ENCODE peak calls at places on chromosomes 16 and 17, in eight cellular contexts. I is activated naive CD4-positive, alpha-beta T cell; C is neuronal stem cell; W is mucosa of gallbladder; U is Peyer's patch; F is CD4-positive, alpha-beta memory T cell; R is nucleus accumbens; K is activated gamma-delta T cell treated with Interleukin-2 at 50 U/mL for 16 hours. V is an unnamed sample.

GRCh38 chr16:29820271-29820701 is at the start of gene MVP:
- DNase-seq in I (no peak), C (no peak), W (peak), U (peak), F (peak), R (no peak), K (peak), V (peak)

GRCh38 chr17:34146440-34147043 is 108.5 kb upstream of the CCL2 start:
- DNase-seq in I (no peak), C (peak), W (peak), U (peak), F (peak), R (peak), K (peak), V (no peak)

GRCh38 chr16:324451-325334 is 27.8 kb downstream of the AXIN1 start:
- DNase-seq in I (no peak), C (no peak), W (peak), U (peak), F (peak), R (no peak), K (peak), V (no peak)

GRCh38 chr17:82947051-82947991 is 107.5 kb upstream of the ZNF750 start:
- DNase-seq in I (no peak), C (no peak), W (no peak), U (peak), F (no peak), R (no peak), K (no peak), V (no peak)

GRCh38 chr17:1976000-1976682 is 49.0 kb downstream of the RTN4RL1 start:
- DNase-seq in I (no peak), C (no peak), W (no peak), U (no peak), F (peak), R (no peak), K (no peak), V (no peak)

GRCh38 chr17:70084476-70084875 is 9.5 kb downstream of the KCNJ16 start:
- DNase-seq in I (no peak), C (no peak), W (no peak), U (no peak), F (no peak), R (no peak), K (no peak), V (no peak)

GRCh38 chr17:42101513-42102292 is 3.4 kb upstream of the ZNF385C start:
- DNase-seq in I (peak), C (peak), W (peak), U (peak), F (peak), R (peak), K (peak), V (peak)

GRCh38 chr17:42311240-42312034 is 23.1 kb downstream of the STAT5A start:
- DNase-seq in I (no peak), C (no peak), W (peak), U (peak), F (no peak), R (peak), K (no peak), V (no peak)

GRCh38 chr17:31266042-31266441 is 31.0 kb downstream of the OMG start:
- DNase-seq in I (no peak), C (no peak), W (no peak), U (no peak), F (peak), R (no peak), K (no peak), V (no peak)

GRCh38 chr17:65261682-65262636 is 124.8 kb downstream of the RGS9 start:
- DNase-seq in I (no peak), C (no peak), W (no peak), U (no peak), F (peak), R (no peak), K (no peak), V (no peak)

GRCh38 chr17:17538417-17539391 is 42.5 kb upstream of the RASD1 start:
- DNase-seq in I (no peak), C (no peak), W (peak), U (peak), F (no peak), R (no peak), K (no peak), V (no peak)

GRCh38 chr16:30724641-30725464 is 23.4 kb upstream of the PHKG2 start:
- DNase-seq in I (no peak), C (no peak), W (no peak), U (peak), F (no peak), R (no peak), K (no peak), V (no peak)

GRCh38 chr16:56190903-56191806 is at the start of gene GNAO1:
- DNase-seq in I (no peak), C (peak), W (peak), U (peak), F (peak), R (peak), K (peak), V (peak)

GRCh38 chr17:68074279-68074678 is 38.7 kb downstream of the KPNA2 start:
- DNase-seq in I (no peak), C (no peak), W (no peak), U (no peak), F (no peak), R (no peak), K (no peak), V (no peak)

GRCh38 chr17:66953661-66954060 is 10.8 kb upstream of the CACNG4 start:
- DNase-seq in I (no peak), C (no peak), W (no peak), U (no peak), F (no peak), R (no peak), K (no peak), V (peak)

GRCh38 chr16:47026492-47026891 is 53.0 kb upstream of the DNAJA2 start:
- DNase-seq in I (no peak), C (no peak), W (no peak), U (no peak), F (no peak), R (no peak), K (no peak), V (no peak)

GRCh38 chr16:80993293-80993691 is 13.4 kb downstream of the CMC2 start:
- DNase-seq in I (no peak), C (no peak), W (peak), U (no peak), F (no peak), R (no peak), K (no peak), V (no peak)

GRCh38 chr16:24253192-24253591 is 2.9 kb upstream of the CACNG3 start:
- DNase-seq in I (no peak), C (peak), W (peak), U (peak), F (peak), R (peak), K (peak), V (no peak)

GRCh38 chr16:51445250-51445649 is 294.2 kb upstream of the SALL1 start:
- DNase-seq in I (no peak), C (no peak), W (no peak), U (no peak), F (no peak), R (no peak), K (no peak), V (no peak)

GRCh38 chr16:83706394-83706793 is 101.4 kb upstream of the HSBP1 start:
- DNase-seq in I (no peak), C (no peak), W (no peak), U (no peak), F (no peak), R (no peak), K (no peak), V (no peak)

GRCh38 chr16:23562505-23562904 is 5.0 kb downstream of the UBFD1 start:
- DNase-seq in I (no peak), C (no peak), W (no peak), U (no peak), F (no peak), R (no peak), K (no peak), V (no peak)

GRCh38 chr17:50426814-50427787 is 1.1 kb downstream of the ACSF2 start:
- DNase-seq in I (no peak), C (no peak), W (peak), U (peak), F (no peak), R (no peak), K (peak), V (no peak)

GRCh38 chr17:27960183-27960589 is 67.0 kb upstream of the LYRM9 start:
- DNase-seq in I (no peak), C (no peak), W (no peak), U (no peak), F (no peak), R (no peak), K (no peak), V (no peak)

GRCh38 chr17:74773871-74774286 is 2.3 kb downstream of the NAT9 start:
- DNase-seq in I (no peak), C (no peak), W (no peak), U (no peak), F (no peak), R (no peak), K (no peak), V (no peak)

GRCh38 chr17:35896011-35896587 is 15.9 kb upstream of the CCL5 start:
- DNase-seq in I (no peak), C (no peak), W (no peak), U (peak), F (peak), R (no peak), K (peak), V (no peak)

GRCh38 chr17:40086150-40087044 is 14.0 kb downstream of the NR1D1 start:
- DNase-seq in I (peak), C (no peak), W (no peak), U (peak), F (no peak), R (no peak), K (peak), V (no peak)

GRCh38 chr17:35022536-35023063 is 40.9 kb downstream of the RFFL start:
- DNase-seq in I (peak), C (no peak), W (peak), U (peak), F (peak), R (peak), K (peak), V (peak)

GRCh38 chr17:1143573-1143972 is 36.2 kb downstream of the ABR start:
- DNase-seq in I (no peak), C (peak), W (no peak), U (no peak), F (no peak), R (no peak), K (no peak), V (no peak)

GRCh38 chr17:17749921-17750320 is 68.7 kb downstream of the RAI1 start:
- DNase-seq in I (no peak), C (peak), W (no peak), U (peak), F (peak), R (peak), K (peak), V (peak)

GRCh38 chr16:68936729-68937631 is 93.6 kb downstream of the TANGO6 start:
- DNase-seq in I (no peak), C (no peak), W (no peak), U (no peak), F (no peak), R (no peak), K (no peak), V (no peak)

GRCh38 chr16:17483266-17483864 is 12.6 kb upstream of the XYLT1 start:
- DNase-seq in I (no peak), C (no peak), W (no peak), U (no peak), F (no peak), R (no peak), K (no peak), V (no peak)

GRCh38 chr17:50642722-50643656 is 8.3 kb downstream of the ABCC3 start:
- DNase-seq in I (no peak), C (no peak), W (no peak), U (no peak), F (no peak), R (no peak), K (no peak), V (no peak)

GRCh38 chr17:30716461-30717289 is 107.8 kb downstream of the CRLF3 start:
- DNase-seq in I (no peak), C (no peak), W (no peak), U (no peak), F (no peak), R (no peak), K (no peak), V (no peak)

V was measured in occipital lobe.